ENCODE peak calls at places on chromosomes 1 and 21, in seven cellular contexts. S is lung, I is A673, R is suprapubic skin, W is heart left ventricle, F is ovary, U is endothelial cell of umbilical vein. E is an unnamed sample. For H3K4me1, the result is how much of the 10 kb centered on the place peaks cover.

GRCh38 chr1:19454265-19455198 is 30.8 kb downstream of the CAPZB start:
- DNase-seq in R (no peak), I (peak), U (no peak), F (no peak), S (no peak), W (no peak), E (no peak)

GRCh38 chr1:198449727-198450433 is 90.6 kb downstream of the ATP6V1G3 start:
- DNase-seq in I (no peak), U (peak), R (no peak), F (no peak), S (no peak), W (no peak), E (no peak)

GRCh38 chr1:14724697-14725096 is 126.2 kb downstream of the KAZN start:
- DNase-seq in S (no peak), U (no peak), W (no peak), I (no peak), R (no peak), F (no peak), E (no peak)

GRCh38 chr1:231653611-231654010 is 27.0 kb downstream of the DISC1 start:
- DNase-seq in U (no peak), F (no peak), I (no peak), S (no peak), W (no peak), R (no peak), E (no peak)

GRCh38 chr1:241536969-241537368 is 4.8 kb downstream of the KMO start:
- DNase-seq in F (no peak), U (no peak), I (no peak), W (no peak), S (no peak), R (no peak), E (no peak)

GRCh38 chr1:243842154-243842553 is 7.9 kb downstream of the AKT3 start:
- DNase-seq in S (no peak), R (no peak), W (no peak), I (no peak), F (no peak), U (peak), E (no peak)

GRCh38 chr1:184270556-184270955 is 116.3 kb upstream of the C1orf21 start:
- DNase-seq in W (no peak), U (no peak), F (no peak), R (no peak), S (no peak), I (peak), E (no peak)

GRCh38 chr21:36881223-36881622 is 85.2 kb downstream of the HLCS start:
- DNase-seq in S (no peak), I (no peak), R (no peak), U (no peak), F (no peak), W (no peak), E (no peak)

GRCh38 chr21:25179116-25179515 is 428.2 kb downstream of the MRPL39 start:
- DNase-seq in S (no peak), W (no peak), I (no peak), F (no peak), R (no peak), U (no peak), E (no peak)

GRCh38 chr1:229003233-229004031 is 267.5 kb upstream of the RAB4A start:
- DNase-seq in R (no peak), F (peak), W (no peak), S (no peak), U (no peak), I (no peak), E (peak)

GRCh38 chr1:149844096-149844495 is 55.3 kb upstream of the BOLA1 start:
- DNase-seq in R (no peak), I (peak), S (no peak), U (no peak), W (no peak), F (no peak), E (no peak)

GRCh38 chr1:145846191-145846590 is 761 bp downstream of the NUDT17 start:
- DNase-seq in I (peak), F (no peak), S (no peak), W (no peak), U (peak), R (no peak), E (peak)

GRCh38 chr1:34131396-34132160 is 33.5 kb downstream of the CSMD2 start:
- DNase-seq in I (no peak), W (no peak), F (no peak), U (no peak), R (peak), S (no peak), E (no peak)

GRCh38 chr1:54334996-54335395 is 71.2 kb downstream of the SSBP3 start:
- DNase-seq in F (no peak), R (no peak), S (no peak), U (no peak), I (no peak), W (no peak), E (no peak)

GRCh38 chr1:6506210-6507036 is 15.0 kb upstream of the PLEKHG5 start:
- DNase-seq in I (no peak), R (no peak), S (no peak), W (no peak), U (no peak), F (no peak), E (no peak)

GRCh38 chr1:107669996-107670395 is 295.0 kb downstream of the VAV3 start:
- DNase-seq in U (peak), I (peak), F (no peak), W (no peak), R (no peak), S (peak), E (peak)

GRCh38 chr21:15848632-15849031 is 118.8 kb downstream of the USP25 start:
- DNase-seq in W (no peak), S (no peak), R (no peak), I (no peak), U (peak), F (no peak), E (no peak)

GRCh38 chr1:203505526-203506189 is 11.7 kb downstream of the OPTC start:
- DNase-seq in S (no peak), F (no peak), U (no peak), I (no peak), R (no peak), W (no peak), E (no peak)

GRCh38 chr1:15111597-15111996 is 42.0 kb upstream of the TMEM51 start:
- DNase-seq in R (no peak), W (no peak), I (no peak), U (no peak), S (no peak), F (no peak), E (no peak)

GRCh38 chr1:41767534-41767933 is 151.2 kb downstream of the HIVEP3 start:
- DNase-seq in S (no peak), I (no peak), R (no peak), W (no peak), U (no peak), F (no peak), E (no peak)

GRCh38 chr1:183655562-183656075 is 2.5 kb upstream of the APOBEC4 start:
- DNase-seq in F (peak), I (peak), S (peak), W (peak), R (peak), U (peak), E (peak)

GRCh38 chr1:88658419-88658818 is 25.7 kb upstream of the PKN2 start:
- DNase-seq in I (no peak), R (no peak), F (no peak), W (no peak), S (no peak), U (no peak), E (no peak)

GRCh38 chr1:72547412-72547811 is 265.1 kb upstream of the NEGR1 start:
- DNase-seq in I (peak), S (no peak), R (no peak), F (no peak), U (no peak), W (no peak), E (no peak)

DNA sequence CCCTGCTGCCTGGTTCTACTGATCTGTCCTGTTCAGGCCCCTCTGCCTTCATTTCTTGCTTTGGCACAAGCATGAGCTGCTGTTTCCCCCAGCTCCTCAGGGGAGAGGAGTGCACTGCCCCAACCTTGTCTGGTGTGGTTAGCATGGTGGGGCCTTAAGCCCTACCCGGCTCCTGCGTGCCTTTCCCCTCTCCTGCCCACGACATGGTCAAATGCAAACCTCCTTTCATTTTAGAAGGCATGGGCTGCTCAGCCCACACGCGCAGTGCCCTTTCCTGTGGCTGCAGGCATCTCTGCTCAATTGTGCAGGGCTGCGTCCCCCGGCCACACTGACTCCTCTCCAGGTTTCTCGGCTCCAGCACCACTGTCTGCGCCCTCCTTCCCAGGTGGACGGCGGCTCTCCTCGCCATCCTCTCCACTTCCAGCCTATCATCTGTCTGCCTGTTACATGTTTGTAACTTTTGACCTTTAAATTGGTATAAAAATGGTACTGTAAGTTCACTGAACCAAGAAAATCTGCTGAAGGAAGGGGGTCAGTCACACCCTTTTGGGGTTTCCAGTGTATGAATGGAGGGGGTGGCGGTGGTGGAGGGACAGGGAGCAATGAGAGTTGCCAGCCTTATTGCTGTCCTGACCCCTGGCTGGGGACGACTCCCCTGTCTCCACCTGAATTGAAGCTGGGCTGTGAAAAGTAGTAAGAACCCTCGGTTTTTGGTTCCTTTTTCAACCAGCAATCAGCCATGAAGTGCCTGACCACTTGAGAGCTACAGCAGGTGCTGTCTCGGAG is 5.1 kb downstream of the PDE9A start:
- DNase-seq in I (no peak), U (no peak), S (no peak), R (no peak), F (no peak), W (no peak), E (no peak)
- H3K4me1 ChIP-seq in I (under half), U (under half), S (under half), R (under half), F (under half), W (under half), E (under half)

GRCh38 chr1:181482521-181483083 is 715 bp upstream of the CACNA1E start:
- DNase-seq in U (no peak), F (no peak), R (no peak), S (no peak), W (peak), I (peak), E (no peak)
- H3K4me3 ChIP-seq in U (no peak), F (no peak), R (peak), S (no peak), W (no peak), I (no peak), E (no peak)

DNA sequence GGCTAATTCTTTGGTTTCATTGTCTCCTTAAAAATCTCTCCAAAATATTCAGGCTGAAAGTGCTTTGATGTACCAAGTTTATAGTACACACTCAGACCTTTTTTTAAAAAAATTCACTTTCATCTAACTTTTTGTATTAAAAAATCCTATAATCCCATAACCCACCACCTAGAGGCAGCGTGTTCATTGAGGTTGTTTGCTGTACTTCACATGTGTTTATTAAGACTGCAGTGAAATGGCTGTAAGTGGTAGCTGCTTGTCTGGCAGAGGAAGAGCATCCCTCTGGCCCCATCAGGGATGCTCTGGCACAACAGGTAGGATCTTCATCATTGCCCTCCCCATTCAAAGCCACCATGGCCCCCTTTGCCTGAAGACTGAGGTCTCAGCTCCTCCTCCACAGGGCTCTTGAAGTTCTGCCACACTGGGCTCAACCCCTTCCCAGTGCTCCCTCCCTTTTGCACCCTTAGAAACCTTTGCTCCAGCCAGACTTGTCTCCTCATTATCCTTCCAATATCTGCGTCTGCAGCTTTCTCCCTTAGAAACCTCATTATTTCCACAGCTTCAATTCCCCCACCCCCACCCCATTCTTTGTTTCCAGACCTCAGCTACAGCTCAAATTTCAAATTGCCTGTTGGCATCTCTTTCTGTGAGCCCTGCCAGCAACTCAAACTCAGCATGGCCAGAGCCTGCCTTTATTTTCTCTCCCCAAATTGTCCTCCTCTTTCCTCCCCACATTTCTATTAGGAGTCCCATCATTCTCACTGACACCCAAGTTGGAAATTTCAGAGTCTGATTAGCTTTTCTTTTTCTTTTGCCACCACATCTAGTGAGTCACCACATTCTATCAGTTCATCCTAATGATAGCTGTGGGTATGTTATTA is 369.6 kb upstream of the USP24 start:
- DNase-seq in S (no peak), F (peak), I (peak), R (no peak), W (no peak), U (peak), E (no peak)
- TF ChIP-seq CTCF in S (no peak), F (no peak), I (no peak), R (no peak), W (no peak), U (no peak), E (no peak)

GRCh38 chr1:934991-935750 is 11.4 kb downstream of the SAMD11 start:
- DNase-seq in U (no peak), I (peak), F (no peak), W (no peak), R (no peak), S (no peak), E (no peak)

GRCh38 chr1:936865-937264 is 13.1 kb downstream of the SAMD11 start:
- DNase-seq in F (no peak), U (no peak), R (no peak), S (no peak), I (no peak), W (no peak), E (no peak)

GRCh38 chr1:937521-937920 is 13.8 kb downstream of the SAMD11 start:
- DNase-seq in R (no peak), F (no peak), W (no peak), I (no peak), U (no peak), S (no peak), E (no peak)

GRCh38 chr1:935751-936231 is 12.1 kb downstream of the SAMD11 start:
- DNase-seq in U (no peak), R (no peak), I (peak), S (no peak), F (no peak), W (no peak), E (peak)

GRCh38 chr1:936348-936747 is 12.6 kb downstream of the SAMD11 start:
- DNase-seq in W (no peak), I (no peak), R (no peak), F (no peak), U (no peak), S (no peak), E (no peak)
- H3K4me1 ChIP-seq in W (under half), I (half or more), R (under half), F (under half), U (under half), S (under half), E (half or more)

E was measured in BE2C.